ENCODE peak calls at places on chromosomes 2 and 18, in six cellular contexts. D is SK-MEL-5; Q is stimulated activated CD4-positive, alpha-beta T cell treated with anti-CD3 and anti-CD28 coated beads, Interleukin-2, amount 100 ng/mL, for 48 hours; G is HepG2; O is NCI-H69; C is GM06990. K is an unnamed sample.

GRCh38 chr2:218984239-218985020 is 554 bp downstream of the FEV start:
- DNase-seq in Q (no peak), O (peak; percentile 57), C (no peak), G (no peak), D (no peak), K (no peak)

GRCh38 chr18:39846277-39846676 is 2108.8 kb upstream of the PIK3C3 start:
- DNase-seq in C (no peak), G (no peak), O (no peak), Q (no peak), D (no peak), K (no peak)

GRCh38 chr2:53829252-53829651 is 30.5 kb downstream of the GPR75 start:
- DNase-seq in O (peak; percentile 31), D (no peak), Q (no peak), C (no peak), G (peak; percentile 23), K (no peak)

GRCh38 chr2:41355794-41356193 is 692.0 kb upstream of the PKDCC start:
- DNase-seq in O (no peak), C (no peak), G (no peak), Q (no peak), D (no peak), K (no peak)

GRCh38 chr18:6219116-6219717 is 195.5 kb downstream of the L3MBTL4 start:
- DNase-seq in D (peak; percentile 80), G (peak; percentile 24), O (peak; percentile 77), C (no peak), Q (peak; percentile 7), K (no peak)

GRCh38 chr18:7901657-7902056 is 334.5 kb downstream of the PTPRM start:
- DNase-seq in Q (no peak), G (no peak), D (no peak), C (no peak), O (no peak), K (no peak)

GRCh38 chr2:120269076-120269744 is 16.6 kb downstream of the RALB start:
- DNase-seq in D (no peak), C (no peak), O (no peak), G (no peak), Q (no peak), K (no peak)

GRCh38 chr2:189673661-189674373 is 653 bp upstream of the ANKAR start:
- DNase-seq in G (no peak), O (no peak), D (no peak), Q (no peak), C (no peak), K (no peak)

GRCh38 chr2:216316743-216317142 is 55.5 kb downstream of the MARCHF4 start:
- DNase-seq in G (no peak), Q (no peak), O (no peak), C (no peak), D (peak; percentile 10), K (no peak)

GRCh38 chr2:234437642-234438321 is 59.1 kb downstream of the ARL4C start:
- DNase-seq in O (peak; percentile 73), Q (no peak), G (no peak), C (no peak), D (no peak), K (peak; percentile 87)

GRCh38 chr2:26532301-26533250 is 54.7 kb upstream of the OTOF start:
- DNase-seq in D (no peak), Q (no peak), O (no peak), C (no peak), G (no peak), K (no peak)

GRCh38 chr2:167069855-167070254 is 181.6 kb downstream of the XIRP2 start:
- DNase-seq in O (no peak), Q (no peak), C (no peak), G (no peak), D (no peak), K (no peak)

GRCh38 chr2:28269019-28269784 is 123.5 kb upstream of the FOSL2 start:
- DNase-seq in C (no peak), O (no peak), G (peak; percentile 49), D (no peak), Q (no peak), K (no peak)

GRCh38 chr2:241974096-241974495 is 104.6 kb downstream of the RTP5 start:
- DNase-seq in G (no peak), O (no peak), C (no peak), D (no peak), Q (no peak), K (no peak)

GRCh38 chr2:71556811-71557210 is 103.5 kb downstream of the DYSF start:
- DNase-seq in C (no peak), G (no peak), Q (no peak), O (no peak), D (no peak), K (no peak)

GRCh38 chr18:67007999-67008398 is 404.1 kb upstream of the CDH19 start:
- DNase-seq in G (no peak), C (no peak), D (no peak), Q (no peak), O (no peak), K (no peak)

GRCh38 chr2:12960671-12961070 is 243.9 kb downstream of the TRIB2 start:
- DNase-seq in C (no peak), O (no peak), G (no peak), D (no peak), Q (no peak), K (no peak)

GRCh38 chr2:74474899-74475298 is 2.4 kb upstream of the MRPL53 start:
- DNase-seq in Q (no peak), D (peak; percentile 53), O (peak; percentile 12), G (no peak), C (no peak), K (no peak)

GRCh38 chr2:217248312-217248935 is 388.6 kb upstream of the TNP1 start:
- DNase-seq in Q (no peak), C (no peak), O (peak; percentile 41), D (no peak), G (no peak), K (peak; percentile 75)

GRCh38 chr2:27264253-27264752 is 1.5 kb upstream of the SLC30A3 start:
- DNase-seq in Q (no peak), O (peak; percentile 22), G (no peak), C (no peak), D (no peak), K (no peak)

GRCh38 chr2:144914622-144915230 is 394.8 kb upstream of the ZEB2 start:
- DNase-seq in C (no peak), Q (no peak), D (no peak), G (no peak), O (no peak), K (no peak)

GRCh38 chr18:7662866-7663265 is 95.8 kb downstream of the PTPRM start:
- DNase-seq in Q (no peak), O (no peak), G (no peak), D (no peak), C (no peak), K (no peak)

GRCh38 chr2:69594341-69594740 is 49.2 kb downstream of the AAK1 start:
- DNase-seq in C (no peak), Q (no peak), D (no peak), O (no peak), G (no peak), K (no peak)

GRCh38 chr2:211468881-211469280 is 912.5 kb downstream of the CPS1 start:
- DNase-seq in Q (no peak), C (no peak), O (no peak), G (no peak), D (no peak), K (no peak)

GRCh38 chr2:206316141-206316540 is 41.7 kb downstream of the ZDBF2 start:
- DNase-seq in Q (no peak), D (no peak), C (no peak), O (no peak), G (no peak), K (no peak)

GRCh38 chr2:193518061-193518817 is 1323.5 kb upstream of the TMEFF2 start:
- DNase-seq in G (no peak), Q (no peak), C (no peak), D (no peak), O (no peak), K (no peak)

GRCh38 chr2:203782262-203782976 is 76.0 kb downstream of the CD28 start:
- DNase-seq in D (peak; percentile 81), C (no peak), G (peak; percentile 78), Q (peak; percentile 51), O (peak; percentile 28), K (peak; percentile 25)

GRCh38 chr18:63040788-63041410 is 278.7 kb downstream of the BCL2 start:
- DNase-seq in G (no peak), C (peak; percentile 77), Q (no peak), D (no peak), O (peak; percentile 45), K (no peak)

GRCh38 chr2:237397072-237397471 is 16.9 kb downstream of the COL6A3 start:
- DNase-seq in Q (no peak), G (no peak), C (no peak), D (no peak), O (no peak), K (no peak)

GRCh38 chr2:190365499-190366204 is 22.3 kb downstream of the INPP1 start:
- DNase-seq in G (no peak), Q (no peak), D (no peak), O (peak; percentile 70), C (no peak), K (peak; percentile 14)

GRCh38 chr2:170155022-170155722 is 22.8 kb upstream of the MYO3B start:
- DNase-seq in C (peak; percentile 32), Q (no peak), D (peak; percentile 42), O (peak; percentile 45), G (no peak), K (peak; percentile 1)

GRCh38 chr2:207528980-207529329 is 807 bp upstream of the CREB1 start:
- DNase-seq in D (peak; percentile 29), C (no peak), O (peak; percentile 66), Q (peak; percentile 39), G (peak; percentile 25), K (no peak)

GRCh38 chr2:109069430-109070194 is 59.4 kb upstream of the SH3RF3 start:
- DNase-seq in O (peak; percentile 9), D (no peak), C (no peak), Q (no peak), G (peak; percentile 66), K (no peak)

GRCh38 chr2:67938053-67938452 is 124.8 kb downstream of the C1D start:
- DNase-seq in O (no peak), C (no peak), G (no peak), D (no peak), Q (no peak), K (no peak)

GRCh38 chr2:239735131-239735828 is 289.9 kb downstream of the NDUFA10 start:
- DNase-seq in C (no peak), D (no peak), O (peak; percentile 22), G (peak; percentile 32), Q (no peak), K (no peak)

GRCh38 chr2:108184421-108184820 is 55.3 kb upstream of the SULT1C3 start:
- DNase-seq in Q (no peak), G (peak; percentile 29), O (peak; percentile 16), C (no peak), D (peak; percentile 69), K (no peak)